ENCODE peak calls at places on chromosome 17, in five cellular contexts. One of them, this sample, is unnamed. For H4K20me1, the result is how much of the 10 kb centered on the place peaks cover.

GRCh38 chr17:74981979-74982662 is 5.3 kb upstream of the CDR2L start:
- DNase-seq in IMR-90: peak
- DNase-seq in PC-9: peak
- DNase-seq in HCT116: peak
- DNase-seq in PC-3: peak
- DNase-seq in this sample: peak

GRCh38 chr17:61217878-61218437 is 181.7 kb upstream of the TBX2 start:
- DNase-seq in IMR-90: no peak
- DNase-seq in PC-9: no peak
- DNase-seq in HCT116: no peak
- DNase-seq in PC-3: no peak
- DNase-seq in this sample: no peak

GRCh38 chr17:81030726-81031570 is 4.0 kb upstream of the BAIAP2 start:
- DNase-seq in IMR-90: no peak
- DNase-seq in PC-9: no peak
- DNase-seq in HCT116: no peak
- DNase-seq in PC-3: no peak
- DNase-seq in this sample: no peak

GRCh38 chr17:8047769-8048110 is 8.9 kb downstream of the ALOX15B start:
- DNase-seq in IMR-90: no peak
- DNase-seq in PC-9: no peak
- DNase-seq in HCT116: no peak
- DNase-seq in PC-3: no peak
- DNase-seq in this sample: no peak

GRCh38 chr17:70581459-70581858 is 412.1 kb downstream of the KCNJ2 start:
- DNase-seq in IMR-90: no peak
- DNase-seq in PC-9: no peak
- DNase-seq in HCT116: no peak
- DNase-seq in PC-3: peak
- DNase-seq in this sample: no peak

GRCh38 chr17:511833-512251 is 159.2 kb upstream of the RPH3AL start:
- DNase-seq in IMR-90: peak
- DNase-seq in PC-9: no peak
- DNase-seq in HCT116: no peak
- DNase-seq in PC-3: no peak
- DNase-seq in this sample: no peak

GRCh38 chr17:81254955-81255717 is 16.0 kb downstream of the NDUFAF8 start:
- DNase-seq in IMR-90: peak
- DNase-seq in PC-9: peak
- DNase-seq in HCT116: no peak
- DNase-seq in PC-3: peak
- DNase-seq in this sample: peak

GRCh38 chr17:16938496-16939270 is 33.2 kb downstream of the TNFRSF13B start:
- DNase-seq in IMR-90: no peak
- DNase-seq in PC-9: no peak
- DNase-seq in HCT116: no peak
- DNase-seq in PC-3: no peak
- DNase-seq in this sample: no peak

GRCh38 chr17:4405038-4405669 is 28.6 kb upstream of the SPNS3 start:
- DNase-seq in IMR-90: no peak
- DNase-seq in PC-9: no peak
- DNase-seq in HCT116: no peak
- DNase-seq in PC-3: no peak
- DNase-seq in this sample: no peak

GRCh38 chr17:21250719-21251305 is 2.4 kb downstream of the NATD1 start:
- DNase-seq in IMR-90: no peak
- DNase-seq in PC-9: no peak
- DNase-seq in HCT116: no peak
- DNase-seq in PC-3: no peak
- DNase-seq in this sample: no peak

GRCh38 chr17:32627233-32628008 is 140.6 kb downstream of the CDK5R1 start:
- DNase-seq in IMR-90: no peak
- DNase-seq in PC-9: no peak
- DNase-seq in HCT116: no peak
- DNase-seq in PC-3: peak
- DNase-seq in this sample: peak

GRCh38 chr17:40095356-40095943 is 4.9 kb downstream of the NR1D1 start:
- DNase-seq in IMR-90: no peak
- DNase-seq in PC-9: no peak
- DNase-seq in HCT116: no peak
- DNase-seq in PC-3: no peak
- DNase-seq in this sample: no peak

GRCh38 chr17:4582691-4583090 is 1.6 kb upstream of the SMTNL2 start:
- DNase-seq in IMR-90: no peak
- DNase-seq in PC-9: no peak
- DNase-seq in HCT116: no peak
- DNase-seq in PC-3: no peak
- DNase-seq in this sample: no peak

GRCh38 chr17:72446525-72447250 is 325.9 kb downstream of the SOX9 start:
- DNase-seq in IMR-90: peak
- DNase-seq in PC-9: no peak
- DNase-seq in HCT116: no peak
- DNase-seq in PC-3: no peak
- DNase-seq in this sample: no peak

GRCh38 chr17:21161498-21162393 is 35.0 kb downstream of the DHRS7B start:
- DNase-seq in IMR-90: peak
- DNase-seq in PC-9: no peak
- DNase-seq in HCT116: no peak
- DNase-seq in PC-3: no peak
- DNase-seq in this sample: no peak

GRCh38 chr17:69960755-69961154 is 114.3 kb upstream of the KCNJ16 start:
- DNase-seq in IMR-90: no peak
- DNase-seq in PC-9: no peak
- DNase-seq in HCT116: no peak
- DNase-seq in PC-3: no peak
- DNase-seq in this sample: no peak

GRCh38 chr17:3885970-3886369 is 6.9 kb downstream of the CAMKK1 start:
- DNase-seq in IMR-90: peak
- DNase-seq in PC-9: peak
- DNase-seq in HCT116: no peak
- DNase-seq in PC-3: no peak
- DNase-seq in this sample: no peak

GRCh38 chr17:62611308-62611707 is 16.2 kb upstream of the MRC2 start:
- DNase-seq in IMR-90: no peak
- DNase-seq in PC-9: no peak
- DNase-seq in HCT116: no peak
- DNase-seq in PC-3: no peak
- DNase-seq in this sample: no peak

GRCh38 chr17:59972778-59973177 is 8.2 kb upstream of the RNFT1 start:
- DNase-seq in IMR-90: peak
- DNase-seq in PC-9: no peak
- DNase-seq in HCT116: no peak
- DNase-seq in PC-3: peak
- DNase-seq in this sample: no peak

GRCh38 chr17:74118504-74118903 is 85.0 kb upstream of the RPL38 start:
- DNase-seq in IMR-90: no peak
- DNase-seq in PC-9: no peak
- DNase-seq in HCT116: no peak
- DNase-seq in PC-3: no peak
- DNase-seq in this sample: peak

GRCh38 chr17:5819396-5819795 is 235.1 kb upstream of the NLRP1 start:
- DNase-seq in IMR-90: no peak
- DNase-seq in PC-9: no peak
- DNase-seq in HCT116: no peak
- DNase-seq in PC-3: no peak
- DNase-seq in this sample: no peak

GRCh38 chr17:80008383-80008840 is 27.3 kb downstream of the TBC1D16 start:
- DNase-seq in IMR-90: peak
- DNase-seq in PC-9: peak
- DNase-seq in HCT116: peak
- DNase-seq in PC-3: peak
- DNase-seq in this sample: peak

GRCh38 chr17:3527896-3528603 is 29.6 kb downstream of the TRPV3 start:
- DNase-seq in IMR-90: no peak
- DNase-seq in PC-9: no peak
- DNase-seq in HCT116: no peak
- DNase-seq in PC-3: no peak
- DNase-seq in this sample: no peak

GRCh38 chr17:1201132-1201702 is 21.4 kb upstream of the ABR start:
- DNase-seq in IMR-90: no peak
- DNase-seq in PC-9: no peak
- DNase-seq in HCT116: no peak
- DNase-seq in PC-3: no peak
- DNase-seq in this sample: no peak

GRCh38 chr17:83037084-83037950 is 42.1 kb upstream of the METRNL start:
- DNase-seq in IMR-90: no peak
- DNase-seq in PC-9: no peak
- DNase-seq in HCT116: no peak
- DNase-seq in PC-3: no peak
- DNase-seq in this sample: peak

GRCh38 chr17:28340374-28340773 is 4.8 kb downstream of the TNFAIP1 start:
- DNase-seq in IMR-90: no peak
- DNase-seq in PC-9: no peak
- DNase-seq in HCT116: no peak
- DNase-seq in PC-3: no peak
- DNase-seq in this sample: no peak
- H4K20me1 ChIP-seq in IMR-90: under half
- H4K20me1 ChIP-seq in PC-9: under half
- H4K20me1 ChIP-seq in HCT116: under half
- H4K20me1 ChIP-seq in PC-3: under half
- H4K20me1 ChIP-seq in this sample: under half

GRCh38 chr17:45143767-45144198 is 4.5 kb upstream of the HEXIM1 start:
- DNase-seq in IMR-90: peak
- DNase-seq in PC-9: no peak
- DNase-seq in HCT116: no peak
- DNase-seq in PC-3: no peak
- DNase-seq in this sample: peak

GRCh38 chr17:45146616-45147101 is 1.6 kb upstream of the HEXIM1 start:
- DNase-seq in IMR-90: peak
- DNase-seq in PC-9: peak
- DNase-seq in HCT116: no peak
- DNase-seq in PC-3: no peak
- DNase-seq in this sample: no peak

GRCh38 chr17:45144199-45145034 is 3.9 kb upstream of the HEXIM1 start:
- DNase-seq in IMR-90: no peak
- DNase-seq in PC-9: no peak
- DNase-seq in HCT116: no peak
- DNase-seq in PC-3: no peak
- DNase-seq in this sample: peak

GRCh38 chr17:45146166-45146565 is 2.1 kb upstream of the HEXIM1 start:
- DNase-seq in IMR-90: no peak
- DNase-seq in PC-9: no peak
- DNase-seq in HCT116: no peak
- DNase-seq in PC-3: no peak
- DNase-seq in this sample: no peak

GRCh38 chr17:45145035-45145389 is 3.3 kb upstream of the HEXIM1 start:
- DNase-seq in IMR-90: no peak
- DNase-seq in PC-9: no peak
- DNase-seq in HCT116: no peak
- DNase-seq in PC-3: no peak
- DNase-seq in this sample: no peak
- H3K27ac ChIP-seq in IMR-90: peak
- H3K27ac ChIP-seq in PC-9: no peak
- H3K27ac ChIP-seq in HCT116: no peak
- H3K27ac ChIP-seq in PC-3: no peak
- H3K27ac ChIP-seq in this sample: no peak

GRCh38 chr17:29583324-29584248 is 5.9 kb downstream of the GIT1 start:
- DNase-seq in IMR-90: no peak
- DNase-seq in PC-9: no peak
- DNase-seq in HCT116: no peak
- DNase-seq in PC-3: no peak
- DNase-seq in this sample: no peak
- H4K20me1 ChIP-seq in IMR-90: half or more
- H4K20me1 ChIP-seq in PC-9: under half
- H4K20me1 ChIP-seq in HCT116: under half
- H4K20me1 ChIP-seq in PC-3: under half
- H4K20me1 ChIP-seq in this sample: half or more

GRCh38 chr17:29045734-29046133 is 2.8 kb downstream of the PIPOX start:
- DNase-seq in IMR-90: no peak
- DNase-seq in PC-9: no peak
- DNase-seq in HCT116: no peak
- DNase-seq in PC-3: no peak
- DNase-seq in this sample: no peak

GRCh38 chr17:29042679-29043538 is at the start of gene PIPOX:
- DNase-seq in IMR-90: peak
- DNase-seq in PC-9: peak
- DNase-seq in HCT116: no peak
- DNase-seq in PC-3: no peak
- DNase-seq in this sample: peak

GRCh38 chr17:29042026-29042678 is 789 bp upstream of the PIPOX start:
- DNase-seq in IMR-90: no peak
- DNase-seq in PC-9: no peak
- DNase-seq in HCT116: no peak
- DNase-seq in PC-3: no peak
- DNase-seq in this sample: no peak

GRCh38 chr17:29045026-29045425 is 2.1 kb downstream of the PIPOX start:
- DNase-seq in IMR-90: no peak
- DNase-seq in PC-9: no peak
- DNase-seq in HCT116: no peak
- DNase-seq in PC-3: no peak
- DNase-seq in this sample: no peak

DNA sequence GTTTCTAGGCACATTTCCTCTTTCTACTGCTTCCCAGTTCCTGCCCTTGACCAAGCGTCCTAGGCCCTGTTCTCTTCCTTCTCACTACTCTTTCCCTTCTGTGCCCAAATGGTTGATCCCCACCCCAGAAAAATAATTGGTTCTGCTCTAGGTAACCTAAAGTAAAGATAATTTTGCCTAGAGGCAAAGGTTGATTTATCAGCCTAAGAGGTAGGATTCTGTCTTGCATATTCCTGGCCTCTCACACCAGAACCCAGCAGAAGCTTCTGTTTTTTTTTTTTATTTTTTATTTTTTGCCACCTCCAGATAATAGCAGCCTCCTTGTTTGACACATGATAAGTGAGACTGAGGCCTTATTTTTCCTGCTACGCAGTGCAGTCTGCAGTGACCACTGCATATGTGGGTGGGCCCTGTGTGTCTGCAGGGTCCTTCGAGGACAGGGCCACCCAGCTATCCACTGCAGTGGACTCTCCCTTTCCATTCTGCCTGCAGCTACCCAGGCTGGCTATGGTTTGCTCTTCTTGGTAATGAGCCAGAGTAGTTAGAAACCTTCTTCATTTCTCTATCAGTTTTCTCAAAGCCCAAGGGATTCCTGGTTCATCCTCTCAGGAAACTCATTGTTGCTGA is 711 bp downstream of the PIPOX start:
- DNase-seq in IMR-90: no peak
- DNase-seq in PC-9: no peak
- DNase-seq in HCT116: no peak
- DNase-seq in PC-3: no peak
- DNase-seq in this sample: no peak
- H3K27ac ChIP-seq in IMR-90: no peak
- H3K27ac ChIP-seq in PC-9: no peak
- H3K27ac ChIP-seq in HCT116: no peak
- H3K27ac ChIP-seq in PC-3: no peak
- H3K27ac ChIP-seq in this sample: no peak